ENCODE peak calls at places on chromosomes 11 and 22, in five cellular contexts. T is fibroblast of lung, X is thoracic aorta, S is astrocyte, J is spleen. C is an unnamed sample.

GRCh38 chr11:65787649-65788622 is 1.1 kb downstream of the OVOL1 start:
- DNase-seq in T (no peak), X (no peak), S (no peak), J (no peak), C (no peak)

GRCh38 chr11:67054851-67055523 is 1.7 kb upstream of the RHOD start:
- DNase-seq in T (peak), X (no peak), S (peak), J (peak), C (no peak)

GRCh38 chr22:45296628-45297297 is 12.0 kb downstream of the UPK3A start:
- DNase-seq in T (no peak), X (no peak), S (no peak), J (no peak), C (no peak)

GRCh38 chr22:23237841-23238240 is 57.5 kb downstream of the BCR start:
- DNase-seq in T (no peak), X (no peak), S (no peak), J (no peak), C (no peak)

GRCh38 chr11:69250503-69251393 is 43.2 kb upstream of the MYEOV start:
- DNase-seq in T (no peak), X (no peak), S (no peak), J (no peak), C (no peak)

GRCh38 chr11:102244681-102245409 is 72.4 kb upstream of the BIRC3 start:
- DNase-seq in T (peak), X (no peak), S (peak), J (no peak), C (peak)

GRCh38 chr11:45233804-45234170 is 52.4 kb downstream of the SYT13 start:
- DNase-seq in T (no peak), X (no peak), S (no peak), J (peak), C (no peak)

GRCh38 chr11:128045094-128045725 is 542.1 kb downstream of the ETS1 start:
- DNase-seq in T (peak), X (no peak), S (peak), J (no peak), C (no peak)

GRCh38 chr11:65204646-65205601 is 23.2 kb downstream of the CAPN1 start:
- DNase-seq in T (peak), X (no peak), S (no peak), J (peak), C (no peak)

GRCh38 chr22:23565942-23566715 is 14.0 kb downstream of the IGLL1 start:
- DNase-seq in T (no peak), X (no peak), S (no peak), J (peak), C (no peak)

GRCh38 chr11:62665630-62666258 is 632 bp downstream of the CSKMT start:
- DNase-seq in T (peak), X (no peak), S (peak), J (peak), C (no peak)

GRCh38 chr11:59172345-59173079 is 580 bp downstream of the DTX4 start:
- DNase-seq in T (no peak), X (no peak), S (no peak), J (peak), C (no peak)

GRCh38 chr11:127345819-127346459 is 345.4 kb upstream of the KIRREL3 start:
- DNase-seq in T (peak), X (no peak), S (peak), J (no peak), C (no peak)

GRCh38 chr11:6799402-6799801 is at the start of gene OR6A2:
- DNase-seq in T (no peak), X (no peak), S (no peak), J (no peak), C (no peak)

GRCh38 chr11:102633385-102634026 is 8.4 kb upstream of the MMP20 start:
- DNase-seq in T (no peak), X (no peak), S (no peak), J (no peak), C (no peak)

GRCh38 chr11:107963091-107963490 is 34.8 kb downstream of the RAB39A start:
- DNase-seq in T (no peak), X (no peak), S (no peak), J (no peak), C (no peak)

GRCh38 chr22:37907036-37907954 is 1.2 kb downstream of the MICALL1 start:
- DNase-seq in T (no peak), X (no peak), S (no peak), J (no peak), C (no peak)

GRCh38 chr11:117932987-117933386 is 3.8 kb upstream of the TMPRSS13 start:
- DNase-seq in T (no peak), X (no peak), S (no peak), J (no peak), C (no peak)

GRCh38 chr22:28920757-28921584 is 37.6 kb downstream of the ZNRF3 start:
- DNase-seq in T (no peak), X (no peak), S (no peak), J (no peak), C (no peak)

GRCh38 chr11:76802621-76803020 is 19.5 kb downstream of the TSKU start:
- DNase-seq in T (no peak), X (no peak), S (no peak), J (peak), C (no peak)

GRCh38 chr11:117010808-117011540 is 87.3 kb downstream of the SIK3 start:
- DNase-seq in T (peak), X (no peak), S (peak), J (no peak), C (no peak)

GRCh38 chr22:45131749-45132148 is 32.0 kb upstream of the NUP50 start:
- DNase-seq in T (peak), X (no peak), S (no peak), J (peak), C (no peak)

DNA sequence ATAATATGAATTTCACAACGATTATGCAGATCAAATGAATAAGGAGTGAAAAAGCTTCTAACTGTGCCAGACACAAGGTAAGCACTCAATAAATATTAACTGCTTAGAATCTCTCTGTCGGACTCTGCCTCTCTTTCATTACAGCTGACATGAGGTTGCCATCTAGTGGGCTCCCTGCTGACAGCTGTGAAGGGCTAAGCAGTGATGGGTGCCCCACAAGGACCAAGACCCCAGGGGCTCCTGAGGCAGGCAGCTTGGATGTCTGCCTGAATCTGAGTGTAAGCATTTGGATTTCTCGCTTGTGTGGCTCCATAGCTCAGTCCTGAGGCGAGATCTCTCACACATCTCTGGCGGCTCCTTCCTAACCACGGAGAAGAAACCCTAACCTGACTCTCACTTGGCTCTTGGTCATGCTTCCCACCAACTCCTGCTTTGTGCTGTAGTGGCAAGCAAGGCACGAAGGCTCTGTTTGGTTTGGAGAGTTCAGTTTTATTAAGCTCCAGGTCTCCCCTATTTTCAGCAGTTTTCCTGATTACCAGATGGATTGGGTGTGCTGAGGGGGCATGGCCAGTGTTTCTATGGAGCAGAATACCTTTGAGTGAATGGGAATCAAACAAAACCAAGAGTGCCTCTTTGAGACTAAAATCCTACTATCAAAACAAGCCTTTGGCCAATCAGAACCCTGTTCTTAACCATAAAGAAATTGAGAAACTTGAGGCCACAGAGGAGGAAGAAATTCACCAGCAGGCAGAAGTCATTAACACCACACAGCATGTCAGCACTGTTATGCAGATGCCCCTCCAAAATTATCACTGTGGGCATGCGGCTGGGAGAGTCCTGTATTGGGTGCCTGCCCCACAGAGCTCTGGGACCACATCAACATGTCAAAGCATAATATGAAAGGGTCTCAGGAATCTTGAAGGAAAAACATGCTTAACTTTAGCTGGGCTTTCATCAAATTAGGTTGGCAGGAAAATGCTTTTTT is 152.8 kb upstream of the NTM start:
- DNase-seq in T (peak), X (no peak), S (no peak), J (no peak), C (no peak)
- TF ChIP-seq CTCF in T (peak), X (no peak), S (peak), J (no peak), C (peak)

GRCh38 chr11:1448166-1448825 is 38.3 kb downstream of the MOB2 start:
- DNase-seq in T (no peak), X (no peak), S (no peak), J (no peak), C (no peak)
- TF ChIP-seq CTCF in T (no peak), X (no peak), S (no peak), J (no peak), C (no peak)

GRCh38 chr11:26527685-26528084 is 44.4 kb downstream of the MUC15 start:
- DNase-seq in T (no peak), X (no peak), S (no peak), J (no peak), C (no peak)

GRCh38 chr11:26522912-26523610 is 49.0 kb downstream of the MUC15 start:
- DNase-seq in T (peak), X (no peak), S (no peak), J (no peak), C (peak)
- TF ChIP-seq CTCF in T (peak), X (no peak), S (peak), J (no peak), C (peak)

GRCh38 chr11:130550160-130550559 is 101.7 kb downstream of the ADAMTS15 start:
- DNase-seq in T (no peak), X (no peak), S (no peak), J (no peak), C (no peak)

GRCh38 chr11:130550984-130551383 is 102.5 kb downstream of the ADAMTS15 start:
- DNase-seq in T (no peak), X (no peak), S (no peak), J (no peak), C (no peak)

GRCh38 chr11:130548491-130548833 is 100.0 kb downstream of the ADAMTS15 start:
- DNase-seq in T (no peak), X (no peak), S (no peak), J (no peak), C (no peak)

GRCh38 chr11:130547761-130548490 is 99.5 kb downstream of the ADAMTS15 start:
- DNase-seq in T (no peak), X (no peak), S (no peak), J (no peak), C (no peak)

DNA sequence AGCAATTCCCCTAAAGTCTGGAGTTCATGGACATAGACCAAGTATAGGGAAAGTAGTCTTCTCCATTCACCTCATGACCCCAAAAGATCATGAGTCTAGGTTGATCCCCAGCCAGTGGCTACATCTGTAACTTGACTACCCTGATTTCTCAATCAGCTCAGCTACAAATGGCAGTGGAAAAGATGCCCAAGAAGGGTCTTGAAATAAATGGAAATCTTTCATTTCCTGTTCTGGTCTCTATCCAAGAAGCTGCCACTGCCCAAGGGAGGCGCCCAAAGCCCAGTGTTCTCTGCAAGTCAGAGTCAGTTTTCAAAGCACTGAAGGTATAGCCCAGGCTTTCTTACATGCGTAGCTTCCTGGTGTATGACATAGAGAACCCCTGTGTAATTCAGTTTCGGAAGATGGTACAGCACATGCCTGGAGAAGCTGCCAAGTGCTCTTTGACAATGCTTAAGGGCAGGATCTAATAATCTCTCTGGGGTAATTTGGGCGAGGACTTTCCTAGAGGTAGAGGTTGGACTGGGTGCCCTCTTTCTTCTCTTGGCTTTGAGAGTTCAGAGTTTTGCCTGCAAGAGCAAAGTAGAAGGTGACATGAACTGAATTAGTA is 101.1 kb downstream of the ADAMTS15 start:
- DNase-seq in T (peak), X (no peak), S (no peak), J (no peak), C (no peak)
- TF ChIP-seq CTCF in T (no peak), X (no peak), S (no peak), J (no peak), C (no peak)

GRCh38 chr11:8338138-8338537 is 74.5 kb upstream of the LMO1 start:
- DNase-seq in T (peak), X (no peak), S (no peak), J (no peak), C (no peak)
- TF ChIP-seq CTCF in T (peak), X (no peak), S (peak), J (no peak), C (peak)

GRCh38 chr11:110314366-110315095 is 18.1 kb upstream of the RDX start:
- DNase-seq in T (no peak), X (no peak), S (no peak), J (no peak), C (no peak)
- TF ChIP-seq CTCF in T (no peak), X (no peak), S (no peak), J (no peak), C (no peak)

GRCh38 chr11:614091-614582 is 1.6 kb downstream of the IRF7 start:
- DNase-seq in T (no peak), X (no peak), S (no peak), J (peak), C (no peak)

GRCh38 chr11:611001-611996 is 4.5 kb downstream of the IRF7 start:
- DNase-seq in T (no peak), X (no peak), S (no peak), J (no peak), C (no peak)

GRCh38 chr11:612961-613300 is 2.8 kb downstream of the IRF7 start:
- DNase-seq in T (no peak), X (no peak), S (no peak), J (no peak), C (no peak)

GRCh38 chr11:613369-613968 is 2.3 kb downstream of the IRF7 start:
- DNase-seq in T (peak), X (peak), S (no peak), J (peak), C (no peak)

GRCh38 chr11:612201-612960 is 3.4 kb downstream of the IRF7 start:
- DNase-seq in T (peak), X (no peak), S (no peak), J (no peak), C (no peak)
- TF ChIP-seq CTCF in T (peak), X (no peak), S (no peak), J (no peak), C (peak)

C was measured in kidney epithelial cell.